ENCODE peak calls at places on chromosomes 1 and 21, in five cellular contexts. One of them, this sample, is unnamed.

GRCh38 chr1:234529095-234529494 is 50.1 kb upstream of the TARBP1 start:
- DNase-seq in neural progenitor cell: no peak
- DNase-seq in tibial artery: no peak
- DNase-seq in breast epithelium: no peak
- DNase-seq in psoas muscle: no peak
- DNase-seq in this sample: no peak

GRCh38 chr1:208040714-208041393 is 129.9 kb upstream of the CD34 start:
- DNase-seq in neural progenitor cell: peak
- DNase-seq in tibial artery: no peak
- DNase-seq in breast epithelium: no peak
- DNase-seq in psoas muscle: no peak
- DNase-seq in this sample: no peak

GRCh38 chr1:41381691-41382530 is 20.7 kb downstream of the FOXO6 start:
- DNase-seq in neural progenitor cell: peak
- DNase-seq in tibial artery: peak
- DNase-seq in breast epithelium: no peak
- DNase-seq in psoas muscle: peak
- DNase-seq in this sample: no peak

GRCh38 chr1:203569490-203570318 is 56.9 kb upstream of the ATP2B4 start:
- DNase-seq in neural progenitor cell: no peak
- DNase-seq in tibial artery: no peak
- DNase-seq in breast epithelium: no peak
- DNase-seq in psoas muscle: no peak
- DNase-seq in this sample: no peak

GRCh38 chr1:236092899-236093298 is 28.0 kb upstream of the NID1 start:
- DNase-seq in neural progenitor cell: no peak
- DNase-seq in tibial artery: no peak
- DNase-seq in breast epithelium: no peak
- DNase-seq in psoas muscle: no peak
- DNase-seq in this sample: no peak

GRCh38 chr21:41681336-41681801 is 85.5 kb downstream of the RIPK4 start:
- DNase-seq in neural progenitor cell: no peak
- DNase-seq in tibial artery: peak
- DNase-seq in breast epithelium: peak
- DNase-seq in psoas muscle: no peak
- DNase-seq in this sample: no peak

GRCh38 chr1:156801409-156802121 is 15.1 kb downstream of the SH2D2A start:
- DNase-seq in neural progenitor cell: no peak
- DNase-seq in tibial artery: no peak
- DNase-seq in breast epithelium: no peak
- DNase-seq in psoas muscle: no peak
- DNase-seq in this sample: peak

GRCh38 chr1:34212673-34213072 is 36.0 kb downstream of the C1orf94 start:
- DNase-seq in neural progenitor cell: no peak
- DNase-seq in tibial artery: no peak
- DNase-seq in breast epithelium: no peak
- DNase-seq in psoas muscle: no peak
- DNase-seq in this sample: no peak

GRCh38 chr1:227880342-227880924 is 65.0 kb downstream of the PRSS38 start:
- DNase-seq in neural progenitor cell: no peak
- DNase-seq in tibial artery: no peak
- DNase-seq in breast epithelium: no peak
- DNase-seq in psoas muscle: no peak
- DNase-seq in this sample: no peak

GRCh38 chr1:152108899-152109222 is 6.4 kb downstream of the TCHH start:
- DNase-seq in neural progenitor cell: no peak
- DNase-seq in tibial artery: no peak
- DNase-seq in breast epithelium: no peak
- DNase-seq in psoas muscle: no peak
- DNase-seq in this sample: no peak

GRCh38 chr1:25863486-25864262 is 4.4 kb upstream of the AUNIP start:
- DNase-seq in neural progenitor cell: no peak
- DNase-seq in tibial artery: no peak
- DNase-seq in breast epithelium: no peak
- DNase-seq in psoas muscle: no peak
- DNase-seq in this sample: no peak
- TF ChIP-seq CTCF in neural progenitor cell: no peak
- TF ChIP-seq CTCF in tibial artery: no peak
- TF ChIP-seq CTCF in breast epithelium: no peak
- TF ChIP-seq CTCF in psoas muscle: no peak
- TF ChIP-seq CTCF in this sample: no peak

GRCh38 chr1:51961954-51962353 is 28.5 kb downstream of the RAB3B start:
- DNase-seq in neural progenitor cell: no peak
- DNase-seq in tibial artery: no peak
- DNase-seq in breast epithelium: no peak
- DNase-seq in psoas muscle: no peak
- DNase-seq in this sample: no peak
- H3K4me3 ChIP-seq in neural progenitor cell: no peak
- H3K4me3 ChIP-seq in tibial artery: no peak
- H3K4me3 ChIP-seq in breast epithelium: no peak
- H3K4me3 ChIP-seq in psoas muscle: no peak
- H3K4me3 ChIP-seq in this sample: no peak

DNA sequence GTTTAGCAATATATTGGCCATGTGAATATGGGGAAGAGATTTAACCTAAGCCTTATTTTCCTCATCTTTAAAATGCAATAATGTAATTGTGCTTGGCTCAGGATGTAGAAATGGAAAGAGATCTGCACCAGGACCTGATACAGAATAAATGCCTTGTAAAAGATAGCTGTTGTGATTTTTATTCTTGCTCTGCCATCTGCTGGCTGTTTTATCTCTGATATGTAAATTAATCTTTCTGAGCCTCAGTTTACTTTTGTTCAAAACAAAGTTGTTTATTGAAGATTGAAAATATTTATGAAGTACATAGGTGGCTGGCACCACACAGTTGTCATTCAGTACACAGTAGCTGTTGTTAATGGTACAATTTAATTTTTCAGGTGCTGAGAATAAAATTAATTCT is 21.9 kb downstream of the ZYG11B start:
- DNase-seq in neural progenitor cell: no peak
- DNase-seq in tibial artery: no peak
- DNase-seq in breast epithelium: no peak
- DNase-seq in psoas muscle: no peak
- DNase-seq in this sample: no peak
- TF ChIP-seq CTCF in neural progenitor cell: peak
- TF ChIP-seq CTCF in tibial artery: peak
- TF ChIP-seq CTCF in breast epithelium: no peak
- TF ChIP-seq CTCF in psoas muscle: peak
- TF ChIP-seq CTCF in this sample: no peak

GRCh38 chr1:8394456-8395321 is 76.8 kb downstream of the SLC45A1 start:
- DNase-seq in neural progenitor cell: no peak
- DNase-seq in tibial artery: no peak
- DNase-seq in breast epithelium: no peak
- DNase-seq in psoas muscle: no peak
- DNase-seq in this sample: peak
- H3K4me3 ChIP-seq in neural progenitor cell: no peak
- H3K4me3 ChIP-seq in tibial artery: no peak
- H3K4me3 ChIP-seq in breast epithelium: no peak
- H3K4me3 ChIP-seq in psoas muscle: no peak
- H3K4me3 ChIP-seq in this sample: no peak

DNA sequence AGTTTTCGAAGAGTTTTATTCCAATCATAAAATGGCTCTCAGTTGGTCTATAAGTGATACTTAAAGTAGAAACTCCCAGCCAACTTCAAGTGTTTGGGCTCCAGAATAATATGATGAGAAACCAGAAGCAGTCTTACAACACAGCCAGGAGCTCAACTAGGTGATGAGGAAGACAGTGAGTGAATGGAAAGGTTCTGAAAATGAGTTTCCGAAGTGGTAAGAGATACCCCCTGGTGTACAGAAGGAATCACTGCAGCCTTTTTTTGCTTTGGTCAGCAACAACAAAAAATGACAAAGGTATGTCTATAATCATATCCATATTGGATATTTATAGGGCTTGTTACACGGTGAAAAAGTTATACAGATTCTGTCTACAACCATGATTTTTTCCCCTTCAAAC is 16.5 kb downstream of the KRTAP19-1 start:
- DNase-seq in neural progenitor cell: peak
- DNase-seq in tibial artery: no peak
- DNase-seq in breast epithelium: no peak
- DNase-seq in psoas muscle: no peak
- DNase-seq in this sample: no peak
- TF ChIP-seq CTCF in neural progenitor cell: peak
- TF ChIP-seq CTCF in tibial artery: peak
- TF ChIP-seq CTCF in breast epithelium: peak
- TF ChIP-seq CTCF in psoas muscle: no peak
- TF ChIP-seq CTCF in this sample: peak

DNA sequence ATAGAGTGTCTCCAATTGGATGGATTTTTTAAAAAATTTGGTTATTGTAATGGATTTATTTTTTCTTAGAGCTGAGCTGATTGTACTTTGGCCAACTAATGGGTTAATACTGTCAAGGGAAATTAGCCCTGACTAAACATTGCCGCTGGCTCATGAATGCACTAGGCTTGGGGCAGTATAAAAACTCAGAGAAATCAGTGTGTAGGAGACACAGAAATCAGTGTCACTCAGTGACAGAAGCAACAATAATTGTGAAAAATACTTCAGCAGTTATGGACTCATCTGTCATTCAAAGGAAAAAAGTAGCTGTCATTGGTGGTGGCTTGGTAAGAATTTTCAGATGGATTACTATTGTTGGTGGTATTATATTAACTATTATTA is at the start of gene KMO:
- DNase-seq in neural progenitor cell: no peak
- DNase-seq in tibial artery: no peak
- DNase-seq in breast epithelium: no peak
- DNase-seq in psoas muscle: no peak
- DNase-seq in this sample: no peak
- H3K4me3 ChIP-seq in neural progenitor cell: no peak
- H3K4me3 ChIP-seq in tibial artery: peak
- H3K4me3 ChIP-seq in breast epithelium: peak
- H3K4me3 ChIP-seq in psoas muscle: peak
- H3K4me3 ChIP-seq in this sample: peak

DNA sequence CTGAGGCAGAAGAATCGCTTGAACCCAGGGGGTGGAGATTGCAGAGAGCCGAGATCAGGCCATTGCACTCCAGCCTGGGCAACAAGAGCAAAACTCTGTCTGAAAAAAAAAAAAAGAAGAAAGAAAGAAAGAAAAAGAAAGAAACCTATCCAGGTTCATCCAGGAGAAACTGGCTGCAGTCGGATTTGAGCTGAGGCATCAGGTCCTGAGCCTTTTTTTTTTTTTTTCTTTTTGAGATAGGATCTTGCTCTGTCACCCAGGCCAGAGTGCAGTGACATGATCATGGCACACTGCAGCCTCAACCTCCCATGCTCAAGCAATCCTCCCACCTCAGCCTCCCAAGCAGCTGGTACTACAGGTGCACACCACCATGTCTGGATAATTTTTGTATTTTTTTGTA is 22.5 kb upstream of the LUZP1 start:
- DNase-seq in neural progenitor cell: no peak
- DNase-seq in tibial artery: no peak
- DNase-seq in breast epithelium: no peak
- DNase-seq in psoas muscle: no peak
- DNase-seq in this sample: no peak
- TF ChIP-seq CTCF in neural progenitor cell: no peak
- TF ChIP-seq CTCF in tibial artery: no peak
- TF ChIP-seq CTCF in breast epithelium: no peak
- TF ChIP-seq CTCF in psoas muscle: no peak
- TF ChIP-seq CTCF in this sample: no peak

DNA sequence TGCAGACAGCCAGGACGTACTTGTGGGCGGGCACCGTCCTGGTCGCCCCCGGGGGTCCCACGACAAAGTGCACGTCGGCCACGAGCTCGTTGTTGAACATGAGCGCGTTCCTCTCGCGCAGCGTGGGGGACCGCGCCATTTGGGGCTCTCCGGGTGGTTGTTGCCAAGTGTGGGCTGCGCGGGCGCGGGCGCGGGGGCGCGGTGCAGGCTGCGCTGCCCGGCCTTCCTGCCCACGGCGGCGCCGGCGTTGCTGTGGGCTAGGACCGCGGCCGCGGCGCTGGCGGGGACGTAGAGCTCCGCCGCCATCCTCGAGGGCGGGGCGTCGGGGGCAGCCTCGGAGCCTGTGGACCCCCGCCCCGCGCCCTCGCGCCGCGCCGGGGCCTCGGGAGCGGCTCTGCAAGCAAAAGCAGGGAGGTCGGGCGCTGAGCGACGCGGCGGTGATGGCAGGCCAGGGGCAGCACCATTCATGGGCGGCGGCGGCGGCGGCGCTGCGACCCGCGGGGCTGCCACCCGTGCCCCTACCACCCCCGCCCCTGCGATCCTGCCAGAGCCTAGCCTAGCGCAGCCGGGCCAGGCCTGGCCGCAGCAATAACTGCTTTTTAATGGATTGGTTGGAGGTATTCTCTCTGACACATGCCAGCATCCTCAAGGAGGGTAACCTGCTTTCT is 10.4 kb downstream of the CNR2 start:
- DNase-seq in neural progenitor cell: peak
- DNase-seq in tibial artery: no peak
- DNase-seq in breast epithelium: no peak
- DNase-seq in psoas muscle: peak
- DNase-seq in this sample: no peak
- H3K4me3 ChIP-seq in neural progenitor cell: peak
- H3K4me3 ChIP-seq in tibial artery: peak
- H3K4me3 ChIP-seq in breast epithelium: peak
- H3K4me3 ChIP-seq in psoas muscle: peak
- H3K4me3 ChIP-seq in this sample: no peak

This sample was measured in HFF-Myc.